ENCODE peak calls at places on chromosomes 6 and 20, in nine cellular contexts. H, Y, L, U, M, R, E, V and A are unnamed samples. For H3K4me1, the result is how much of the 10 kb centered on the place peaks cover.

GRCh38 chr6:127971945-127972391 is 71.1 kb upstream of the THEMIS start:
- DNase-seq in E (no peak), Y (no peak), L (peak), V (no peak), M (no peak), R (no peak), U (no peak), H (no peak), A (no peak)

GRCh38 chr6:127851197-127851596 is 49.7 kb downstream of the THEMIS start:
- DNase-seq in U (no peak), H (no peak), V (no peak), R (no peak), Y (no peak), M (no peak), E (no peak), L (no peak), A (no peak)

GRCh38 chr6:4487538-4487937 is 288.7 kb upstream of the CDYL start:
- DNase-seq in L (no peak), U (no peak), H (no peak), V (no peak), Y (peak), M (no peak), E (no peak), R (no peak), A (no peak)

GRCh38 chr6:36980129-36980528 is 5.9 kb downstream of the MTCH1 start:
- DNase-seq in H (no peak), L (no peak), Y (no peak), R (no peak), U (no peak), E (no peak), M (no peak), V (no peak), A (no peak)

GRCh38 chr20:9160760-9161159 is 91.9 kb downstream of the PLCB4 start:
- DNase-seq in M (no peak), H (no peak), U (no peak), L (no peak), V (no peak), R (no peak), Y (no peak), E (no peak), A (no peak)

GRCh38 chr6:30819287-30819917 is 64.9 kb upstream of the DDR1 start:
- DNase-seq in R (no peak), V (no peak), E (no peak), H (no peak), Y (no peak), L (no peak), M (no peak), U (no peak), A (no peak)

GRCh38 chr20:11454966-11455799 is 462.5 kb upstream of the BTBD3 start:
- DNase-seq in L (no peak), H (peak), V (no peak), Y (no peak), R (no peak), M (no peak), E (no peak), U (no peak), A (no peak)

GRCh38 chr6:161008245-161008644 is 16.7 kb downstream of the MAP3K4 start:
- DNase-seq in V (no peak), U (no peak), E (no peak), M (no peak), H (no peak), Y (no peak), L (no peak), R (no peak), A (no peak)

GRCh38 chr6:14066782-14067406 is 50.7 kb upstream of the CD83 start:
- DNase-seq in R (peak), M (no peak), Y (no peak), U (no peak), L (no peak), H (no peak), V (no peak), E (no peak), A (no peak)

GRCh38 chr6:16316741-16317251 is 78.4 kb downstream of the GMPR start:
- DNase-seq in M (no peak), U (no peak), H (no peak), R (no peak), L (no peak), Y (no peak), E (peak), V (no peak), A (no peak)

GRCh38 chr20:45969712-45970634 is 2.0 kb downstream of the ZNF335 start:
- DNase-seq in R (no peak), Y (peak), H (peak), M (peak), V (no peak), E (peak), L (no peak), U (no peak), A (no peak)

GRCh38 chr20:63121246-63121645 is 94.7 kb downstream of the YTHDF1 start:
- DNase-seq in Y (no peak), V (peak), M (peak), U (no peak), L (no peak), R (no peak), H (no peak), E (peak), A (peak)

GRCh38 chr20:36465109-36466080 is 75.9 kb upstream of the MYL9 start:
- DNase-seq in U (peak), E (peak), V (peak), R (no peak), L (no peak), H (peak), Y (no peak), M (peak), A (peak)

GRCh38 chr20:52923123-52923543 is 49.0 kb upstream of the TSHZ2 start:
- DNase-seq in L (no peak), U (no peak), M (no peak), R (no peak), H (no peak), V (no peak), Y (no peak), E (no peak), A (no peak)

GRCh38 chr20:37534401-37535157 is 6.9 kb upstream of the BLCAP start:
- DNase-seq in Y (no peak), L (peak), M (no peak), V (no peak), U (no peak), R (peak), E (no peak), H (peak), A (no peak)

GRCh38 chr6:87742106-87742505 is 40.1 kb upstream of the AKIRIN2 start:
- DNase-seq in Y (no peak), L (peak), M (no peak), V (no peak), U (no peak), R (no peak), H (no peak), E (no peak), A (no peak)

GRCh38 chr20:35305682-35306556 is 13.7 kb upstream of the FAM83C start:
- DNase-seq in L (no peak), U (no peak), H (no peak), Y (no peak), E (peak), M (no peak), R (no peak), V (no peak), A (peak)

GRCh38 chr20:18702736-18703135 is 110.8 kb upstream of the SCP2D1 start:
- DNase-seq in R (peak), L (no peak), H (no peak), V (peak), M (peak), E (peak), Y (no peak), U (peak), A (peak)

GRCh38 chr6:87922947-87923330 is 124.7 kb upstream of the SPACA1 start:
- DNase-seq in E (no peak), L (no peak), V (no peak), U (no peak), Y (no peak), R (no peak), H (no peak), M (no peak), A (no peak)

GRCh38 chr20:53829086-53829703 is 235.6 kb upstream of the ZNF217 start:
- DNase-seq in R (no peak), U (no peak), Y (no peak), E (no peak), M (no peak), H (no peak), V (no peak), L (no peak), A (no peak)

GRCh38 chr20:8360035-8360434 is 228.0 kb downstream of the PLCB1 start:
- DNase-seq in H (no peak), M (no peak), E (no peak), V (no peak), L (no peak), U (no peak), R (no peak), Y (no peak), A (no peak)

GRCh38 chr20:48153523-48153922 is 368.2 kb upstream of the SULF2 start:
- DNase-seq in U (no peak), M (no peak), R (no peak), V (no peak), E (no peak), H (no peak), Y (no peak), L (no peak), A (no peak)

GRCh38 chr20:62286493-62287064 is 16.2 kb upstream of the ADRM1 start:
- DNase-seq in U (no peak), M (peak), L (no peak), R (no peak), H (no peak), E (no peak), Y (no peak), V (peak), A (no peak)

GRCh38 chr6:47116616-47117015 is 74.5 kb upstream of the ADGRF1 start:
- DNase-seq in H (peak), E (no peak), L (no peak), U (no peak), Y (no peak), V (no peak), M (no peak), R (no peak), A (no peak)

GRCh38 chr6:31203345-31203979 is 33.0 kb upstream of the POU5F1 start:
- DNase-seq in V (no peak), U (no peak), Y (no peak), E (no peak), M (no peak), L (no peak), H (peak), R (no peak), A (no peak)

GRCh38 chr20:63234693-63235398 is 859 bp upstream of the BIRC7 start:
- DNase-seq in H (no peak), U (no peak), R (no peak), L (no peak), Y (peak), M (no peak), E (no peak), V (no peak), A (no peak)

GRCh38 chr6:20746024-20746423 is 211.8 kb downstream of the CDKAL1 start:
- DNase-seq in L (no peak), E (no peak), R (no peak), U (no peak), H (no peak), M (no peak), V (no peak), Y (no peak), A (no peak)
- H3K4me3 ChIP-seq in L (no peak), E (no peak), R (no peak), U (no peak), H (no peak), M (no peak), V (no peak), Y (no peak), A (peak)

DNA sequence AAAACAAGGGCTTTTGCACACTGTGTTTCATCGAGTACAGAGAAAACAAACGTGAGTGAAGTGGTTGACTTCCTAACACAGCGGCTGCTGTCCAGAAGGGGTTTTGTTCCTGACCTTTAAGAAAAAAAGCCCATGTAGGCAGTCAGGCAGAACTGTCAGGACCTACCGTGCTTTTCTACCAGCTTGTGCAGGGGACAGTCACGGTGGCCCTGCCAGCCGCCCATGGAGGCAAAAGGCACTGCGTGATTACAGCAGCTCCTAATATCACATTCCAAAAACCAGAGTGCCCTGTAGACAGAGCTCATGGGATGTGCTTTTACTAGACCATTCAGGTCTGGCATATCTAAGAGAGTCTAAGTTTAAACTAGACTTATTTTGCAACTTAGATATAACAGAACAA is 12.2 kb downstream of the TNFAIP3 start:
- DNase-seq in R (no peak), E (no peak), M (no peak), Y (no peak), U (no peak), V (no peak), L (no peak), H (no peak), A (no peak)
- H3K27ac ChIP-seq in R (peak), E (no peak), M (no peak), Y (no peak), U (peak), V (peak), L (no peak), H (no peak), A (no peak)

GRCh38 chr20:5036828-5037227 is 35.5 kb upstream of the SLC23A2 start:
- DNase-seq in R (no peak), U (no peak), M (no peak), Y (no peak), E (no peak), V (no peak), L (no peak), H (no peak), A (no peak)
- H3K4me1 ChIP-seq in R (under half), U (under half), M (under half), Y (under half), E (under half), V (under half), L (under half), H (under half), A (under half)

DNA sequence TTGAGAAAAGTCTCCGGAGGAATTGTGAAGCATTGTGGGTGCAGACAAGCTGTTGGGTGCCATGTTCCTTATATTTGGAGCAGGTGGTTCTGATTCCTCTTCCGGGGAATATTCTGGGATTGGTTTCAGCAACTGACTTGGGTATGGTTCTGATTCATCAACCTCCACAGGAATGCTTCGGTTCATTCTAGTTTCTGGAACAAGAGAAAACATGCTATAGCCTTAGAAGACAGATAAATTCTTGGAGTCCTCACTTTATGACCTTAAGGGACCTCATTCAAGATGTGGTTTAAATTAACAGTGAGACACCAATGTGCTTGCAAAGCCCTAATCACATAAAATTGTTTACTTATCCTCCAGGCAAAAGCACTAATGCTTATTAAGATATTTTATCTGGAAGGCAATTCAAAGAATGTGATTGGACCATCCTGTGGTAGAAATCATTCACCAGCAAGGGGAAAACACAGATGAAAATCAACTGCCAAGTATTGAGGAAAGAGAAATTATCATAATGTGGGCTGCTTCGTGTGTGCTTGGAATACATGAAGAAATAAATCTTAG is 13.7 kb downstream of the TRAF3IP2 start:
- DNase-seq in H (no peak), U (no peak), V (no peak), M (no peak), Y (no peak), E (no peak), L (no peak), R (no peak), A (no peak)
- H3K4me3 ChIP-seq in H (no peak), U (no peak), V (no peak), M (no peak), Y (no peak), E (no peak), L (no peak), R (no peak), A (peak)

DNA sequence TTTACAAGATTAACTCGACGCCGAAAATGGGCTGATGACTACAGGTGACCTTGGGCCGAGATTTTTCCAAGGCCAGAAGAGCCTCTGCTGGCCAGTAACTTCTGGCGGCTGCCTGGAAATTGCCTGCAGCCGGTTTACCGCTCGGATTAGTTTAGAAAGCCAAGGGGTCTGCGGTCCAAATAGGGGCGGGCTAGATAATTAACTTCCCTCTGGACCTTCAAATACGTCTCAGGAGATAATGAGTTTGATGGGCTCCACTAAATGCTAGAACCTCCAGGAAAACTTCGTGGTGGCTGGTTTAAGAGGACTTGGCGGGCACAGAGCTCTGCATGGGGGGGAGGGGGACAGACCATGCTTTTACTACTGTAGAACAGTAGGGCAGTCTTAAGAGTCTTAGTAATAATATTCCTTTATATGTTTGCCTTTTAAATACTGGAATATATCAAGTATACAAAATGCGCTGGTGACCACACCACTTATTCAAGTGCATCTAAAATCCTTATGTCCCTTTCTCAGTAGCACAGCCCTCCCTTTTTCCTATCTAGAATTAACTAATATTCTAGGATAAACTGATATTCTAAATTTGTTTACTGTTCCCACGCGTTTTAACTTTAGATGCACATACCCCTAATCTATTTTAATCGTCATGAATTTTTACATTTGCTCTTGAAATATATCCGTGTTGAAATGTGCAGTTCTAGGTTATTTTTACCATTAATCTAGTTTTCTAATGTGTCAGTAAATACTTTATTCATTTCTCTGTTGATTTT is 107.6 kb upstream of the PRSS16 start:
- DNase-seq in M (no peak), R (no peak), L (no peak), E (no peak), Y (no peak), H (peak), V (no peak), U (no peak), A (no peak)
- H3K27ac ChIP-seq in M (peak), R (peak), L (peak), E (peak), Y (no peak), H (peak), V (peak), U (peak), A (peak)

DNA sequence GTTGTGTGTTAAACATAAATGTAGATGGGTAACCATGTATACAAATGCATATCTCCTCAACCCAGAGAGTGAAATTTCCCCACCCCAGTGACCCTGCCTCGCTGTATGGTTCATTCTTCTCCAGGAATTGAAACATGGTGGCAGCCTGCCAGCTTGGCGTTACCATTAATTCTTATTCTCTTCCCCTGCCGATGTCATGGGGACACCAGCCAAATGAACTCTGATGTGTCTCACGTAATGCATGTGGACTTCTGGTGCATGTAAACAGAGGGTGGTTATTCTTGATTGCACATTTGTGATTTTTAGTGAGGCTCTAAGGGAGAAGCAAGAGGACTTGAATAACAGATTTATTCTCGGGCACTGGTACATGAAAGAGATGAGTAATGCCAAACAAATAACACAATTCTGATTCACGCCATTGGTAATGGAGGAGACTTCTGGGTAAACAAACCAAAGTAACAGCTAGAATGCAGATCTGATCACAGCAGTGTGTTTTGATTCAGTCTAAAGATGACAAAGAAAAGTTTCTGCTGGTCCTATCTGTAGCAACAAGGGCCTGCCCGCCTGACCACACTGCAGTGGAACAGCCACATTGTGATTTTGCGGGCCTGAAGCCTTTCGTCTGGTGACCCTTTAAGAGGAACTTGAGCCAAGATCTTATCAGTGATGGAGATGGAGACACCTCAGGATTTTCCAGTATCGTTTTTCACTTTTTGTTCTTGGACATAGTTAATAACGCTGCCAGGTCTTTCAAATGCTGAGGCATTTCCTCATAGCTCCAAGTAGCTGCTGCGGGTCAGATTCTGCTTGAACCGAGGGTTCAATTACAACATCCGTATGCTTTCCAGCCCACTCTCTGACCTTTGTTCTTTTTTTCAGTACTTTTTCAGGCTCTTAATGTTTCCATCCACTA is 171.8 kb upstream of the AKAP12 start:
- DNase-seq in E (peak), R (peak), U (peak), H (peak), L (no peak), V (peak), Y (peak), M (peak), A (peak)
- H3K4me1 ChIP-seq in E (under half), R (half or more), U (half or more), H (under half), L (under half), V (under half), Y (under half), M (under half), A (under half)

DNA sequence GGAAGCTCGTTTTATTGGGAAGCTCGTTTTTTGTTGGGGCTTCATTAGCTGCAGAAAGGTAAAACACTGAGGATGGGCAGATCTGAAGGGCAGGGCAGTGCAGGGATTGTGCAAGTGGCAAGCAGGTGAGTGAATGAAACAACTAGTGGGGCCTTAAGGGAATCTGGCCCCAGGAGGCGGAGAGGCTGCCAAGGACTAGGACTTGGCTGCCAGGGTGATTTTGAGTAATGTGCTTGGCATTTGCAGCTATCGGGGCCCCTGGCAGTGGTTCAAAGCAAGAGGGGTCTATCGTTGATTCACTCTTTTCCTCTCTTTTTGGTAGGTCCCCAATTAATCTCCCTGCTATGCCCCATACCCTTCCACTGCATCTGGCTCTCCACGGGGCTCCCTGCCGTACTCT is 11.5 kb downstream of the IL22RA2 start:
- DNase-seq in V (no peak), M (peak), H (no peak), Y (no peak), R (no peak), U (no peak), E (no peak), L (no peak), A (no peak)
- H3K4me3 ChIP-seq in V (no peak), M (no peak), H (no peak), Y (no peak), R (no peak), U (no peak), E (no peak), L (no peak), A (no peak)

GRCh38 chr20:17202668-17203067 is 24.2 kb upstream of the PCSK2 start:
- DNase-seq in R (no peak), U (no peak), E (no peak), M (no peak), V (no peak), Y (no peak), L (no peak), H (no peak), A (no peak)
- H3K27ac ChIP-seq in R (no peak), U (no peak), E (no peak), M (no peak), V (no peak), Y (no peak), L (no peak), H (no peak), A (no peak)